ENCODE peak calls at places on chromosome 17, in seven cellular contexts. L is suprapubic skin, H is tibial nerve, G is A549, C is colonic mucosa, B is lower lobe of right lung, V is ovary. M is an unnamed sample. For H3K9me3, the result is how much of the 10 kb centered on the place peaks cover.

GRCh38 chr17:55722742-55723487 is at the start of gene TMEM100:
- DNase-seq in H (no peak), C (peak), V (no peak), B (no peak), G (no peak), L (peak), M (peak)

GRCh38 chr17:21687136-21687953 is 5.0 kb upstream of the KCNJ18 start:
- DNase-seq in B (no peak), C (no peak), H (no peak), V (no peak), L (no peak), G (no peak), M (no peak)

GRCh38 chr17:71530227-71530626 is 590.6 kb upstream of the SOX9 start:
- DNase-seq in G (no peak), H (no peak), C (no peak), B (no peak), V (no peak), L (no peak), M (no peak)

GRCh38 chr17:15411556-15412198 is 55.7 kb downstream of the CDRT4 start:
- DNase-seq in V (no peak), H (peak), L (peak), C (no peak), B (no peak), G (no peak), M (no peak)

GRCh38 chr17:9389116-9389515 is 186.5 kb downstream of the STX8 start:
- DNase-seq in V (no peak), L (no peak), B (no peak), G (peak), H (no peak), C (no peak), M (no peak)

GRCh38 chr17:19683117-19683516 is 33.3 kb downstream of the SLC47A2 start:
- DNase-seq in G (no peak), B (no peak), H (no peak), L (peak), V (no peak), C (no peak), M (no peak)

GRCh38 chr17:27555364-27555763 is 75.6 kb upstream of the LGALS9 start:
- DNase-seq in H (no peak), V (no peak), L (no peak), C (no peak), B (no peak), G (no peak), M (no peak)

GRCh38 chr17:81250286-81251090 is 11.4 kb downstream of the NDUFAF8 start:
- DNase-seq in L (no peak), H (no peak), B (peak), V (no peak), C (no peak), G (no peak), M (no peak)

GRCh38 chr17:37358098-37358829 is 17.5 kb upstream of the C17orf78 start:
- DNase-seq in G (peak), C (peak), H (no peak), V (peak), B (peak), L (peak), M (peak)

GRCh38 chr17:46929413-46929812 is 6.5 kb downstream of the GOSR2 start:
- DNase-seq in G (no peak), C (no peak), L (no peak), H (no peak), B (no peak), V (no peak), M (no peak)

GRCh38 chr17:63506627-63507026 is 16.5 kb upstream of the KCNH6 start:
- DNase-seq in G (no peak), C (no peak), H (no peak), L (no peak), B (no peak), V (no peak), M (no peak)

GRCh38 chr17:55726440-55726839 is 3.8 kb upstream of the TMEM100 start:
- DNase-seq in L (peak), G (peak), B (no peak), V (peak), H (peak), C (peak), M (peak)

GRCh38 chr17:73203135-73203787 is 10.4 kb downstream of the COG1 start:
- DNase-seq in G (no peak), L (no peak), H (no peak), B (no peak), V (no peak), C (peak), M (no peak)

GRCh38 chr17:74360993-74361612 is 565 bp downstream of the BTBD17 start:
- DNase-seq in L (no peak), G (no peak), H (no peak), B (no peak), V (no peak), C (no peak), M (no peak)

GRCh38 chr17:67293251-67294203 is 48.5 kb upstream of the HELZ start:
- DNase-seq in C (peak), V (peak), G (peak), H (peak), B (peak), L (peak), M (peak)

GRCh38 chr17:67290994-67291362 is 46.0 kb upstream of the HELZ start:
- DNase-seq in C (no peak), V (peak), G (no peak), H (no peak), L (no peak), B (no peak), M (no peak)

GRCh38 chr17:67290244-67290993 is 45.4 kb upstream of the HELZ start:
- DNase-seq in H (no peak), C (no peak), B (no peak), L (no peak), G (no peak), V (no peak), M (no peak)

GRCh38 chr17:67285360-67285759 is 40.4 kb upstream of the HELZ start:
- DNase-seq in H (no peak), V (no peak), G (no peak), C (no peak), B (no peak), L (no peak), M (no peak)

DNA sequence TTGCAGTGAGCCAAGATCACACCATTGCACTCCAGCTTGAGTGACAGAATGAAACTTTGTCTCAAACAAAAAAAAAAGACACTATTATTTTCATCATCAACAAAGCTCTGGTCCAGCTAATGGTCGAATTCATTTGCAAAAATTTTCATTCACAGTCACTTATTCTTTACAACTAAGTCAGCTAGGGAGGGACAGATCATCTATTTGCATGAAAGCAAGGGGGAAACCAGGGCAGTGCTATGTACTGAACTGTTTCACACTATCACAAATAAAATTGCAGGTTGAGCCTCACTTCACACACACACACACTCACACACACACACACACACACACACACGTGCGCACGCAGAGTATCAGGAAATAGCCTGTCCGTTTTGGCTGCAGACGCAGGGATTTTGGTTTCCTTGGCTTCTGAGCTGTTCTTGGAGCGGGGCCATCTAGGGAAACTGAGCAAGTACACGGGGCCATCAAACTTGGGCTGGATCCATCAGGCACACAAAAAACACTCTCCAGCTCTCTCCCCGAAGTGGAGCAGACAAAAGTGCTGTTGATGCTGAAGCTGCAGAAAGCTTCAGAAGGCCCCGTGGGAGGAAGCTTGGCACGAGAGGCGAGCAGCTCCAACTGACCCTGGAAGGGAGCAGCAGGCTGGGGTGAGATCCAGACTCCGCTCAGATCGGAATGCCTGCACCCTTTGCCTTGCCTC is 44.3 kb upstream of the HELZ start:
- DNase-seq in H (peak), B (peak), V (peak), L (peak), C (peak), G (no peak), M (peak)
- H3K4me3 ChIP-seq in H (no peak), B (no peak), V (no peak), L (no peak), C (no peak), G (no peak), M (no peak)

DNA sequence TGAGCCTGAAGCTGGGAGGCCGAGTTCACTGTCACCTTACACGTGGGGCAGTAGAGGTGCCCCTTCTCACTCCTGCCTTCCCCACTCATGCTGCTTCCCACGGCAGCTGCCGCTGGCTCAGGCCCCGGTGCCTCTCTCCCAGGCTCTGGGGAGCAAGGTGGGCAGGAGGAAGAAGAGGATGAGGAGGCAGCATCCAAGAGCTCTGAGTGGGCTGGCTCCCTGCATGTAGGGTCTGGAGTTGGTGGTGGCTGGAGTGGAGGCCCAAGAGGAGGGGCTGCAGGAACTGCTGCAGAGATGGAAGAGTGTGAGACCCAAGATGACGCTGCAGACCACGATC is 8.9 kb downstream of the NKIRAS2 start:
- DNase-seq in G (no peak), C (no peak), V (no peak), B (no peak), L (no peak), H (no peak), M (no peak)
- TF ChIP-seq CTCF in G (no peak), C (no peak), V (no peak), B (no peak), L (no peak), H (no peak), M (no peak)

GRCh38 chr17:79975498-79976134 is 60.1 kb downstream of the TBC1D16 start:
- DNase-seq in B (peak), G (no peak), H (no peak), V (no peak), L (peak), C (no peak), M (no peak)

GRCh38 chr17:79977711-79978544 is 57.7 kb downstream of the TBC1D16 start:
- DNase-seq in H (no peak), C (no peak), B (peak), L (peak), G (no peak), V (peak), M (no peak)

GRCh38 chr17:79976451-79976850 is 59.2 kb downstream of the TBC1D16 start:
- DNase-seq in C (no peak), G (no peak), L (peak), H (no peak), V (no peak), B (peak), M (no peak)

GRCh38 chr17:79977161-79977631 is 58.5 kb downstream of the TBC1D16 start:
- DNase-seq in V (no peak), G (no peak), C (no peak), L (peak), H (no peak), B (peak), M (no peak)

GRCh38 chr17:79974786-79975497 is 60.7 kb downstream of the TBC1D16 start:
- DNase-seq in H (no peak), V (peak), B (peak), G (peak), C (no peak), L (peak), M (no peak)
- H3K9me3 ChIP-seq in H (under half), V (under half), B (under half), G (under half), C (under half), L (under half), M (under half)

DNA sequence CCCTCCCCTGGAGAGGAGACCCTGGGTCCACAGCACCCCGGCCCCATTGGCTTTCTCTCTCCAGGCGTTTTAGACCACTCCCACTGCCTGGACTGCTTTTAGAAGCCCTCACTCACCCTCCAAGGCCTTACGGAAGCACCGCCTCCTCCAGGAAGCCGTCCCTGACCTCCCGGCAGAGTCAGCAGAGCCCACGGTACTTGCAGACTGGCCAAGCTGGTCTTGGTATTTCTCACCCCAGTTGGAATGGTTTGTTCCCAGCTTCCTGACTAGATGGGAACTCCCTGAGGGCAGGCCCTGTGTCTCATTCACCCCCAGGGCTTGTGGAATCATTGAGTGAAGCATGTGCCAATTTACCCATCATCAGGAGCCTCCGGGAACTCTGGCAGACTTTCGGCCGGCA is 9.2 kb downstream of the SCGB1C2 start:
- DNase-seq in G (no peak), L (peak), H (no peak), V (no peak), B (no peak), C (peak), M (no peak)
- H3K4me3 ChIP-seq in G (no peak), L (no peak), H (no peak), V (no peak), B (no peak), C (no peak), M (no peak)

DNA sequence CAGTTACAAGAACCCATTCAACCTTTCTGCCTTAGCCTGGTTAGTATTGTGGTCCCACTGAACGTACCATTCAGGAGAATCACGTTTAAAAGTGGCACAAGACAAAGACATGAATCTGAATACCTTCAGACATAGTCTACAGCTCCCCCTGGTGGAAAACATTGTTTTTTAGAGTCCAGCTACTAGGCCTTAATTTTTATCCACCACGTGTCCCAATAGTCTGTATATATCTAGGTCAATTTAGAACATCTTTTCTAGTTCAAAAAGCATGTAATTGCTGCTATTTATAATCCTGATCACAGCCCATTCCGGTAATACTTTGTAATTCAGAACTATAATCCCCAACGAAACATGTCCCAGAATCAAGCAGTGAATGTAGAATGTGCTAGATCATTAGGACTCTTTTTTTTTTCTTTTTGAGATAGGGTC is 13.7 kb upstream of the GUCY2D start:
- DNase-seq in B (no peak), V (no peak), L (no peak), H (no peak), C (peak), G (peak), M (no peak)
- TF ChIP-seq CTCF in B (peak), V (peak), L (peak), H (peak), C (peak), G (peak), M (peak)

GRCh38 chr17:14396542-14396941 is 95.7 kb downstream of the HS3ST3B1 start:
- DNase-seq in G (peak), L (no peak), H (no peak), B (no peak), V (no peak), C (no peak), M (no peak)
- H3K9me3 ChIP-seq in G (under half), L (under half), H (under half), B (under half), V (under half), C (under half), M (under half)

GRCh38 chr17:17780941-17781590 is 55.7 kb downstream of the SREBF1 start:
- DNase-seq in G (peak), H (no peak), L (no peak), B (no peak), C (peak), V (peak), M (no peak)
- H3K4me3 ChIP-seq in G (peak), H (no peak), L (peak), B (peak), C (no peak), V (peak), M (peak)

GRCh38 chr17:41178843-41179616 is 1.0 kb upstream of the KRTAP4-2 start:
- DNase-seq in H (no peak), L (no peak), G (no peak), V (no peak), C (no peak), B (no peak), M (no peak)
- TF ChIP-seq CTCF in H (no peak), L (no peak), G (no peak), V (no peak), C (no peak), B (no peak), M (no peak)

DNA sequence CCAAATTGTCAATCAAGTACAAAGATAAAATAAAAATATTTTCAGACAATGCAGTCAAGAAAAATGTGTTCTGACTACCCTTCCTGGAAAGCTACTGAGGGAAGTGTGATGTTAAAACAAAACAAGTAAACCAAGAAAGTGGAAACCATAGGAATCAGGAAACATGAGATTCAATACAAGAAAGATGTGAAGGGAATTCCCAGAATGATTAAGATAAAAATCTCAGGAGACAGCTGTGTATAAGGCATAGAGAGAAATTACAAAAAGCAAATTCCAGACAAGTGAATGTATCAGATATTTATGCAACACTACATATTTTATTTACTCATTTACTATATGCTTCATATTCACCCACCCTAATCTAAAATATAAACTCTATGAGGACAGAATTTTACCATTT is 32.2 kb downstream of the TRIM37 start:
- DNase-seq in B (no peak), V (no peak), C (no peak), G (peak), L (no peak), H (no peak), M (no peak)
- H3K9me3 ChIP-seq in B (under half), V (under half), C (under half), G (under half), L (under half), H (under half), M (under half)